ENCODE peak calls at places on chromosomes 12 and 14, in five cellular contexts. J is esophagus squamous epithelium, F is lower leg skin, O is endothelial cell of umbilical vein, H is HepG2. Y is an unnamed sample.

GRCh38 chr12:57087689-57088441 is 1.0 kb upstream of the NAB2 start:
- DNase-seq in J (peak), H (peak), O (peak), F (peak), Y (peak)

GRCh38 chr14:102826751-102827675 is 49.8 kb downstream of the TRAF3 start:
- DNase-seq in H (no peak), J (no peak), O (no peak), F (no peak), Y (no peak)

GRCh38 chr12:52434760-52435530 is 774 bp upstream of the KRT75 start:
- DNase-seq in O (no peak), J (no peak), H (no peak), F (peak), Y (no peak)

GRCh38 chr14:96125536-96125935 is 79.1 kb upstream of the BDKRB2 start:
- DNase-seq in F (no peak), H (no peak), O (no peak), J (no peak), Y (no peak)

GRCh38 chr14:65179918-65180724 is 77.8 kb upstream of the MAX start:
- DNase-seq in O (peak), H (no peak), J (no peak), F (peak), Y (peak)

GRCh38 chr12:101839324-101840283 is 8.8 kb upstream of the GNPTAB start:
- DNase-seq in O (peak), F (no peak), H (peak), J (no peak), Y (peak)

GRCh38 chr12:11876301-11876700 is 194.4 kb upstream of the BCL2L14 start:
- DNase-seq in F (no peak), H (no peak), O (no peak), J (no peak), Y (no peak)

GRCh38 chr12:129195081-129195480 is 341.8 kb downstream of the GLT1D1 start:
- DNase-seq in F (no peak), O (no peak), H (no peak), J (no peak), Y (no peak)

GRCh38 chr14:70080081-70080480 is 108.7 kb downstream of the SLC8A3 start:
- DNase-seq in O (no peak), J (no peak), F (no peak), H (no peak), Y (no peak)

GRCh38 chr12:109927622-109928021 is 27.5 kb downstream of the TCHP start:
- DNase-seq in O (peak), F (no peak), J (no peak), H (peak), Y (no peak)

GRCh38 chr14:61498811-61499210 is 177.4 kb downstream of the PRKCH start:
- DNase-seq in O (peak), H (no peak), F (no peak), J (no peak), Y (no peak)

GRCh38 chr12:27101290-27101689 is 18.9 kb upstream of the C12orf71 start:
- DNase-seq in H (no peak), F (no peak), O (peak), J (no peak), Y (no peak)

GRCh38 chr14:46054526-46054925 is 597.1 kb downstream of the RPL10L start:
- DNase-seq in O (peak), F (no peak), H (no peak), J (no peak), Y (no peak)

GRCh38 chr14:86865934-86866333 is 1127.0 kb downstream of the GALC start:
- DNase-seq in J (no peak), H (no peak), O (no peak), F (no peak), Y (no peak)

GRCh38 chr12:20350495-20350894 is 17.8 kb upstream of the PDE3A start:
- DNase-seq in J (no peak), F (no peak), H (no peak), O (peak), Y (no peak)

GRCh38 chr12:61095131-61095530 is 1165.1 kb upstream of the USP15 start:
- DNase-seq in H (no peak), O (no peak), F (no peak), J (no peak), Y (no peak)

GRCh38 chr12:2229661-2230539 is 177.1 kb downstream of the CACNA1C start:
- DNase-seq in O (no peak), J (no peak), H (no peak), F (no peak), Y (no peak)

GRCh38 chr12:67456281-67456918 is 187.2 kb downstream of the CAND1 start:
- DNase-seq in F (no peak), O (no peak), H (no peak), J (no peak), Y (no peak)

GRCh38 chr12:8860165-8860961 is 37.9 kb downstream of the A2ML1 start:
- DNase-seq in O (peak), F (peak), J (no peak), H (peak), Y (no peak)

DNA sequence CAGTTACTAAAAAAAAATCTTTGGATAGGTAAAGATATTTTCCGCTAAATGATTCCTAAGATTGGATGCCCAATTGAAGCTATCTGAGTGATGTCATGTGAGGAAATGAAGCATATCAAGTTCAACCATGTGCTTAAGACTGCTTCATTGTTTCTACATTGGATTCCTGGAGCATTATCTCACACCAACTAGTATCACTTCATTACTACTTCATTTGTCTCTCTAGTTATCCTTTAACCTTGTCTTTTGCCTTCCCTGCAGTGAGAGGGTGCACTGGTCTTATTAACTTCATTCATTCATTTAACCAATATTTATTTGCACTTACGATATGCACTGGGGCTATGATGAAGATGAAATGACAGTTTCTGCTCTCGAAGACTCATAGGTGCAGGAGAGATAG is 198.1 kb downstream of the SLC38A4 start:
- DNase-seq in H (no peak), J (no peak), O (no peak), F (no peak), Y (no peak)
- TF ChIP-seq POLR2A in H (no peak), J (no peak), O (no peak), F (no peak), Y (no peak)

GRCh38 chr14:74356892-74357575 is 8.8 kb downstream of the VRTN start:
- DNase-seq in F (no peak), H (no peak), O (no peak), J (no peak), Y (no peak)
- H3K4me3 ChIP-seq in F (no peak), H (no peak), O (no peak), J (no peak), Y (no peak)

GRCh38 chr14:60247994-60248696 is 876 bp upstream of the PPM1A start:
- DNase-seq in O (peak), F (peak), J (peak), H (peak), Y (peak)
- TF ChIP-seq POLR2A in O (no peak), F (no peak), J (peak), H (no peak), Y (no peak)

GRCh38 chr12:104460973-104461693 is 4.4 kb downstream of the CHST11 start:
- DNase-seq in H (no peak), J (no peak), F (peak), O (peak), Y (no peak)
- H3K4me3 ChIP-seq in H (no peak), J (no peak), F (no peak), O (no peak), Y (no peak)

Y was measured in breast epithelium.